ENCODE peak calls at places on chromosomes 11 and 22, in seven cellular contexts. U is A549, E is right lobe of liver, J is IMR-90, C is PC-3, V is esophagus muscularis mucosa, Z is astrocyte of the spinal cord. F is an unnamed sample.

GRCh38 chr11:109401532-109401931 is 20.5 kb upstream of the C11orf87 start:
- DNase-seq in E (no peak), V (no peak), Z (no peak), U (no peak), C (peak), J (no peak), F (peak)

GRCh38 chr11:77074205-77074604 is 7.4 kb downstream of the CAPN5 start:
- DNase-seq in J (no peak), U (no peak), E (no peak), Z (no peak), C (no peak), V (no peak), F (no peak)

GRCh38 chr11:120969993-120970392 is 53.9 kb upstream of the TBCEL start:
- DNase-seq in E (no peak), C (no peak), Z (no peak), V (no peak), U (no peak), J (no peak), F (no peak)

GRCh38 chr11:87252869-87253268 is 215.1 kb downstream of the TMEM135 start:
- DNase-seq in C (peak), U (no peak), Z (no peak), J (peak), V (no peak), E (no peak), F (peak)

GRCh38 chr22:24338701-24339451 is 68.2 kb downstream of the SPECC1L start:
- DNase-seq in V (no peak), C (no peak), E (no peak), Z (peak), U (no peak), J (peak), F (no peak)

GRCh38 chr22:41844036-41844435 is 11.1 kb downstream of the SREBF2 start:
- DNase-seq in V (no peak), J (no peak), U (no peak), Z (no peak), E (no peak), C (no peak), F (no peak)

GRCh38 chr22:43889366-43890253 is 2.2 kb downstream of the PNPLA5 start:
- DNase-seq in J (peak), C (peak), U (peak), V (no peak), Z (peak), E (peak), F (peak)

GRCh38 chr11:81211050-81211449 is 1522.6 kb downstream of the FAM181B start:
- DNase-seq in U (no peak), C (no peak), V (no peak), E (no peak), Z (no peak), J (no peak), F (no peak)

GRCh38 chr11:113419426-113420003 is 31.9 kb downstream of the ANKK1 start:
- DNase-seq in U (no peak), V (no peak), J (no peak), C (no peak), E (no peak), Z (no peak), F (no peak)

GRCh38 chr11:28058333-28058732 is 49.6 kb downstream of the KIF18A start:
- DNase-seq in V (no peak), C (no peak), J (peak), Z (no peak), U (peak), E (no peak), F (no peak)

DNA sequence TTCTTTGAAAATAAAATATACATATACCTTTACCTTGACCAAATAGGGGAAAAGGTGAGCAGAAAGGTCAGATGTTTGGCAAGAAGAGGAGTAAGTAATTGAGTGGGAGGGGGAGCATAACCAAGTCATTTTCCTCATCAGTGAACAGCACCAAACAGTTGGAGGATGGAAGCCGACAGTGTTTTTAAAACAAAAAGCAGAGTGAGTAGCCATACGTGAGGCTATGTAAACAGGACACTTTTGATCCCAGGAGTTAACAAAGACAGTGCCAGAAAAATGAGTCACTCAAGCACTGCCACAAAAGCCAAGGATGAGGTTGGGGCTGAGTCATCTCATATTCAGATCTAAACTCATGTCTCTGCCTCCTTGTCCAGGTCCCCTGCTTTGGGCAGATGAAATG is 734.7 kb downstream of the KCNA4 start:
- DNase-seq in J (peak), Z (peak), V (no peak), E (no peak), C (peak), U (peak), F (peak)
- H3K4me3 ChIP-seq in J (no peak), Z (no peak), V (no peak), E (no peak), C (peak), U (no peak), F (no peak)

GRCh38 chr11:118910309-118911112 is 15.2 kb downstream of the BCL9L start:
- DNase-seq in C (peak), U (peak), J (peak), E (no peak), V (no peak), Z (peak), F (peak)
- H3K4me3 ChIP-seq in C (peak), U (peak), J (peak), E (peak), V (peak), Z (peak), F (peak)

GRCh38 chr11:23211221-23211620 is 350.9 kb upstream of the CCDC179 start:
- DNase-seq in U (no peak), E (no peak), Z (peak), V (no peak), C (no peak), J (no peak), F (no peak)
- H3K4me3 ChIP-seq in U (no peak), E (no peak), Z (no peak), V (no peak), C (no peak), J (no peak), F (no peak)

GRCh38 chr11:131907371-131907770 is 537.0 kb downstream of the NTM start:
- DNase-seq in C (no peak), V (no peak), E (no peak), U (no peak), J (no peak), Z (no peak), F (no peak)
- H3K4me3 ChIP-seq in C (no peak), V (no peak), E (no peak), U (no peak), J (no peak), Z (no peak), F (no peak)

DNA sequence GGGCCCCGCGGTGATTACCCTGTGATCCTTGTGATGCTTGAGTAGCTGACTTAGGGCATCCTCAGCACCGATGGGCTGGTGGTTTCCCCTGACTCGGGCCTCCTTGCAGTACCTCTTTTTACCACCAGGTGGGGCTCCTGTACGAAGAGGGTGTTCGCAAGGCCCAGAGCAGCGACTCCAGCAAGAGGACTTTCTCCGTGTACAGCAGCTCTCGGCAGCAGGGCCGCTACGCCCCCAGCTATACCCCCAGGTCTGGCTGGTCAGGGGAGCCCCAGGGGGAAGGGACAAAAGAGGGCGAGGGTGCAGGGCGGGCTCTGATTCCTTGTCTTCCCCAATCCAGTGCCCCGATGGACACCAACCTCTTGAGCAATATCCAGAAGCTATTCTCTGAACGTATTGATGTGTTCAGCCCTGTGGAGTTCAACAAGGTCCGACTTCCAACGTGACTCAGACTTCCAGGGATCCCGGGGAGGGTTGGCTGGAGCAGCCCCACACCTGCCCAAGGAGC is 1.3 kb upstream of the TM7SF2 start:
- DNase-seq in V (peak), U (peak), E (peak), J (peak), Z (peak), C (peak), F (peak)
- H3K4me3 ChIP-seq in V (no peak), U (no peak), E (no peak), J (no peak), Z (no peak), C (no peak), F (no peak)

GRCh38 chr22:42874010-42874409 is 16.9 kb upstream of the ARFGAP3 start:
- DNase-seq in C (no peak), U (no peak), E (peak), Z (no peak), J (no peak), V (no peak), F (no peak)
- H3K4me3 ChIP-seq in C (no peak), U (no peak), E (no peak), Z (no peak), J (no peak), V (no peak), F (no peak)

DNA sequence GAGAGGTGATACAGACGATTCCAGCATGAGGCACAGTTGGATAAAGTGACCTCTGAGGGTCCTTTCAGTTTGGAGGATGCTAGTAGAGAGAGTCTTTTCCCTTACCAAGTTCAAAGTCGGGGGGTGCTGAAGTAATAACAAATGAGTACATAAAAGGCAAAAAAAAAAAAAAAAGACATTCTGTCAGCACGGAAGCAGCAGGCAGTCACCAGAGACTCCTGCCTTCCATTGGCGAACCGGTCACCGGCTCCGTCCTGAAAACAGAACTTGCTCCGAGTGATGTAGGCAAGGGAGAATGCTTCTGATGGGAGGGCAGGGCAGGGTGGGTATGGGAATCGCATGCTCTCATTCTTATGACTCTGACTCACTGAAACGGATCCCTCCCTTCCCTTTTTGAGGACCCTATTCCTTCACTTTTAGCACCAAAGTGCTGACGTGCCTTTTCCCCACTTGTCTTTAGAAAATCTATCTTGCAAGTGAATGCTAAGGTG is 65.9 kb downstream of the PRR5L start:
- DNase-seq in U (peak), Z (peak), J (peak), C (peak), E (no peak), V (no peak), F (peak)
- H3K4me3 ChIP-seq in U (peak), Z (peak), J (peak), C (peak), E (no peak), V (no peak), F (no peak)

DNA sequence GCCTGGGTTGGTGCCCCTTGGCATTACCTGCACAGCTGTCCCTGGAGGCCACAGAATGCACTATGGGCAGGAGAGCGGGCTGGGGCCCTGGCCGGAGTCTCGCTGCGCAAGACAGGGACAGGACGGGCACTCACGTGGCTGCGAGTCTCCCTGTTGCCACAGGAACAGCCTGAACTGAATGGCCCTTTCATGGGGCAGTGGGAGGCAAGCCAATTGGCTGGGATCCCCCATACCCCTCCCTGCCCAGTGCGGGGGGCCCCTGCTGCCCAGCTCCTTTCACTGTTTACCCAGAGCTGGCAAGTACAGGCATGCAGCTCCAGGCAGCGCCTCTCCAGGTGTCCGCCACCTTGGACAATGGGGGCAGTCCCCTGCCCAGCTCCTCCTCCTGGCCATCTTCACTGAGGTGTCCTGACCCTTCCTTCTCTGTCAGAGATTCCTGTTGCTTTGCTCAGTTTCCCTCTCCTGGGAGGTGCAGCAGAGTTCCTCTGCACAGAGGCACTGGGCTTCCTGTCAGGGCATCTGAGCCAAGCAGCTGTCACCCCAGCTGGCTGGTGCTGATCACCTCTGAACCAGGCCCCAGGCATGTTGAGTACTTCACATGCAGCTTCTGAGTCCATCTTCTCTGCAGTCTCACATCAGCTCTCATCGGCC is 5.2 kb downstream of the USP2 start:
- DNase-seq in J (peak), U (no peak), Z (no peak), C (no peak), E (peak), V (no peak), F (no peak)
- H3K4me3 ChIP-seq in J (no peak), U (no peak), Z (no peak), C (no peak), E (no peak), V (peak), F (no peak)

GRCh38 chr11:64688534-64688982 is 34.4 kb downstream of the NRXN2 start:
- DNase-seq in Z (peak), U (peak), J (peak), V (peak), E (peak), C (peak), F (peak)
- H3K4me3 ChIP-seq in Z (peak), U (peak), J (peak), V (peak), E (no peak), C (peak), F (peak)

DNA sequence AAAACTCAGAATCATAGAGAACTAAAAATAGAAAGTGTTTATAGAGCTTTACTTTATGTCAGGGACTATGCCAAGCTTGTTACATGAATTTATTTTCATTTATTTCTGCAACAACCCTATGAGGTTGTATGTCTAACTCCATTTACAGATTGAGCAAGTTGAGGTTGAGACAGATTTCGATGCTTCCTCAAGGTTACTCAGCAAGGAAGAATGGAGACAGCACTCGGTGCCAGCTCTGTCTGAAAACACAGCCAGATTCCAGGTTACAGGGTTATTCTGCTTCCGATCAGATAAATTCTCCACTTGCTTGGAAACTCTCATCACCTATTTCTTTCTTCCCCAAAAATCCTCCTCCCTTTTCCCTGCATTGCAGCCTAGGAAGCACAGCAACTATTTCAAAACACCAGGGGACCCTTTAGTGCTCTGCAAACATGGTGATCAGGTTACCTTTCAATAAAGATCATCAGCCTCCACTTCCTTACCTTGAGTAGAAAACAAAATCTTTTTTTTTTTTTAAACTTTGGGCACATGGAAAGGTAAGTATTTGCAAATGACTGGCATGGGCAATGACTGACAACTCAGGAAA is 7.0 kb downstream of the MMP3 start:
- DNase-seq in V (no peak), J (peak), E (no peak), U (no peak), Z (peak), C (peak), F (peak)
- H3K4me3 ChIP-seq in V (no peak), J (no peak), E (no peak), U (no peak), Z (no peak), C (no peak), F (no peak)

F was measured in cardiac fibroblast.